ENCODE peak calls at places on chromosomes 6 and 20, in six cellular contexts. L is stomach, X is tibial nerve, A is adrenal gland, P is GM12878, Q is H1. J is an unnamed sample.

GRCh38 chr20:17969884-17970409 is 1.1 kb downstream of the MGME1 start:
- DNase-seq in L (no peak), X (no peak), A (peak; percentile 48), P (no peak), Q (no peak), J (peak; percentile 29)

GRCh38 chr20:59749293-59749680 is 144.9 kb downstream of the PHACTR3 start:
- DNase-seq in L (no peak), X (no peak), A (no peak), P (no peak), Q (no peak), J (no peak)

GRCh38 chr6:31462964-31463940 is 34.7 kb upstream of the MICB start:
- DNase-seq in L (peak; percentile 95), X (peak; percentile 65), A (peak; percentile 93), P (peak; percentile 96), Q (peak; percentile 72), J (peak; percentile 95)

GRCh38 chr6:15722731-15723130 is 59.9 kb upstream of the DTNBP1 start:
- DNase-seq in L (no peak), X (no peak), A (no peak), P (no peak), Q (no peak), J (no peak)

GRCh38 chr6:14930366-14930989 is 315.4 kb upstream of the JARID2 start:
- DNase-seq in L (peak; percentile 55), X (no peak), A (no peak), P (no peak), Q (no peak), J (no peak)

GRCh38 chr6:41073203-41073967 is 611 bp downstream of the NFYA start:
- DNase-seq in L (peak; percentile 93), X (peak; percentile 63), A (peak; percentile 88), P (peak; percentile 31), Q (peak; percentile 41), J (peak; percentile 89)

GRCh38 chr20:37547912-37548311 is 20.2 kb upstream of the BLCAP start:
- DNase-seq in L (no peak), X (no peak), A (no peak), P (no peak), Q (no peak), J (no peak)

GRCh38 chr6:131694832-131695426 is 6.3 kb downstream of the OR2A4 start:
- DNase-seq in L (peak; percentile 42), X (peak; percentile 37), A (peak; percentile 44), P (no peak), Q (peak; percentile 38), J (peak; percentile 65)

GRCh38 chr6:121520337-121521163 is 85.1 kb downstream of the GJA1 start:
- DNase-seq in L (no peak), X (no peak), A (no peak), P (no peak), Q (peak; percentile 34), J (no peak)

GRCh38 chr20:21515300-21516179 is 1.7 kb upstream of the NKX2-2 start:
- DNase-seq in L (no peak), X (no peak), A (no peak), P (no peak), Q (no peak), J (no peak)

GRCh38 chr6:129500958-129501381 is 209.0 kb downstream of the ARHGAP18 start:
- DNase-seq in L (no peak), X (no peak), A (no peak), P (no peak), Q (no peak), J (no peak)

GRCh38 chr6:74826318-74826717 is 379.5 kb downstream of the COL12A1 start:
- DNase-seq in L (no peak), X (no peak), A (no peak), P (no peak), Q (no peak), J (no peak)

GRCh38 chr20:25859649-25860530 is 163.2 kb upstream of the ZNF337 start:
- DNase-seq in L (peak; percentile 75), X (no peak), A (peak; percentile 52), P (no peak), Q (no peak), J (peak; percentile 80)

GRCh38 chr20:36279776-36280175 is 26.4 kb upstream of the DLGAP4 start:
- DNase-seq in L (no peak), X (no peak), A (no peak), P (no peak), Q (no peak), J (no peak)

GRCh38 chr6:123462141-123462540 is 174.6 kb downstream of the TRDN start:
- DNase-seq in L (no peak), X (no peak), A (no peak), P (no peak), Q (no peak), J (no peak)

GRCh38 chr6:6915219-6915618 is 192.5 kb upstream of the RREB1 start:
- DNase-seq in L (no peak), X (no peak), A (no peak), P (no peak), Q (no peak), J (no peak)

GRCh38 chr6:18352842-18353241 is 34.3 kb upstream of the RNF144B start:
- DNase-seq in L (no peak), X (no peak), A (no peak), P (no peak), Q (no peak), J (no peak)

GRCh38 chr6:87183687-87184086 is 28.3 kb downstream of the ZNF292 start:
- DNase-seq in L (no peak), X (no peak), A (no peak), P (no peak), Q (no peak), J (no peak)

GRCh38 chr6:159395614-159396013 is 226.4 kb downstream of the FNDC1 start:
- DNase-seq in L (no peak), X (no peak), A (no peak), P (no peak), Q (no peak), J (no peak)

GRCh38 chr6:35476004-35476403 is 7.8 kb downstream of the RPL10A start:
- DNase-seq in L (no peak), X (no peak), A (no peak), P (no peak), Q (no peak), J (no peak)

GRCh38 chr6:118780728-118781127 is 113.2 kb upstream of the ASF1A start:
- DNase-seq in L (no peak), X (no peak), A (no peak), P (no peak), Q (no peak), J (no peak)

GRCh38 chr6:113050979-113051378 is 703.8 kb downstream of the RFPL4B start:
- DNase-seq in L (no peak), X (no peak), A (no peak), P (no peak), Q (peak; percentile 5), J (no peak)

GRCh38 chr6:37170273-37171140 is 555 bp downstream of the PIM1 start:
- DNase-seq in L (peak; percentile 50), X (no peak), A (peak; percentile 68), P (no peak), Q (no peak), J (peak; percentile 28)

GRCh38 chr6:141988954-141989705 is 143.6 kb upstream of the GJE1 start:
- DNase-seq in L (no peak), X (no peak), A (no peak), P (no peak), Q (peak; percentile 25), J (peak; percentile 32)

GRCh38 chr6:40176117-40176516 is 241.9 kb upstream of the MOCS1 start:
- DNase-seq in L (no peak), X (no peak), A (no peak), P (no peak), Q (no peak), J (no peak)

GRCh38 chr20:15030826-15031225 is 693.4 kb upstream of the FLRT3 start:
- DNase-seq in L (no peak), X (no peak), A (no peak), P (no peak), Q (no peak), J (no peak)

GRCh38 chr20:9053108-9053507 is 15.8 kb upstream of the PLCB4 start:
- DNase-seq in L (no peak), X (no peak), A (no peak), P (no peak), Q (no peak), J (no peak)

GRCh38 chr6:2958802-2959201 is 12.6 kb downstream of the SERPINB6 start:
- DNase-seq in L (no peak), X (no peak), A (no peak), P (no peak), Q (no peak), J (peak; percentile 9)
- TF ChIP-seq POLR2A in L (no peak), X (no peak), A (no peak), P (no peak), Q (no peak), J (no peak)

GRCh38 chr20:32142991-32143390 is 33.5 kb downstream of the TM9SF4 start:
- DNase-seq in L (no peak), X (no peak), A (peak; percentile 4), P (no peak), Q (no peak), J (no peak)

GRCh38 chr20:32138921-32139320 is 29.4 kb downstream of the TM9SF4 start:
- DNase-seq in L (no peak), X (no peak), A (no peak), P (no peak), Q (no peak), J (no peak)

GRCh38 chr20:32139947-32140346 is 30.4 kb downstream of the TM9SF4 start:
- DNase-seq in L (no peak), X (no peak), A (no peak), P (peak; percentile 53), Q (no peak), J (no peak)

GRCh38 chr20:32141465-32141980 is 32.0 kb downstream of the TM9SF4 start:
- DNase-seq in L (no peak), X (no peak), A (peak; percentile 20), P (no peak), Q (no peak), J (no peak)

GRCh38 chr20:32140603-32141002 is 31.1 kb downstream of the TM9SF4 start:
- DNase-seq in L (no peak), X (no peak), A (peak; percentile 2), P (no peak), Q (no peak), J (no peak)
- H3K36me3 ChIP-seq in L (peaks cover 100% of the 10 kb centered on the region), X (peaks cover 9% of the 10 kb centered on the region), A (peaks cover 94% of the 10 kb centered on the region), P (peaks cover 29% of the 10 kb centered on the region), Q (peaks cover 58% of the 10 kb centered on the region), J (no peaks in the 10 kb centered on the region)

DNA sequence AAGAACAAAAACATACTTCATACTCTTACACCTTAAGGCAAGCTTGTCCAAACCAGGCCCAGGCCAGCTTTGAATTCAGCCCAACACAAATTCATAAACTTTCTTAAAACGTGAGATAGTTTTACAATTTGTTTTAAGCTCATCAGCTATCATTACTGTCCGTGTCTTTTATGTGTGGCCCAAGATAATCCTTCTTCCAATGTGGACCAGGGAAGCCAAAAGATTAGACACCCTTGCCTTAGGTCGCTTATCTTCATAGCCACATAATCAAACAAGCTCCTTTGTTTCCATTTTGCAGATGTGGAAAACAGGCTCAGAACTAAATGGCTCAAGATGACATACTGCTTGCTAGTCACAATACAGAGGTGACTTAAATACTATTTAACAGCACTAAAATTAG is 6.0 kb downstream of the SALL4 start:
- DNase-seq in L (no peak), X (no peak), A (no peak), P (no peak), Q (no peak), J (no peak)
- H3K27me3 ChIP-seq in L (peaks cover 50% of the 10 kb centered on the region), X (no peaks in the 10 kb centered on the region), A (peaks cover 26% of the 10 kb centered on the region), P (peaks cover 5% of the 10 kb centered on the region), Q (no peaks in the 10 kb centered on the region), J (no peaks in the 10 kb centered on the region)

GRCh38 chr6:43060034-43060754 is 763 bp downstream of the KLC4 start:
- DNase-seq in L (peak; percentile 79), X (no peak), A (no peak), P (no peak), Q (no peak), J (no peak)
- TF ChIP-seq POLR2A in L (no peak), X (no peak), A (peak; percentile 0), P (no peak), Q (no peak), J (no peak)

GRCh38 chr6:145929037-145929633 is 35.0 kb downstream of the SHPRH start:
- DNase-seq in L (no peak), X (no peak), A (no peak), P (no peak), Q (no peak), J (no peak)
- H3K36me3 ChIP-seq in L (peaks cover 79% of the 10 kb centered on the region), X (no peaks in the 10 kb centered on the region), A (peaks cover 45% of the 10 kb centered on the region), P (no peaks in the 10 kb centered on the region), Q (peaks cover 57% of the 10 kb centered on the region), J (peaks cover 5% of the 10 kb centered on the region)